ENCODE peak calls at places on chromosome 15, in five cellular contexts. T is SK-N-DZ; J is stimulated activated CD4-positive, alpha-beta T cell treated with anti-CD3 and anti-CD28 coated beads, Interleukin-2, amount 100 ng/mL, for 48 hours; K is B cell; A is heart left ventricle. Q is an unnamed sample.

GRCh38 chr15:88089019-88089603 is 167.4 kb downstream of the NTRK3 start:
- DNase-seq in T (no peak), J (no peak), K (no peak), A (no peak), Q (no peak)

GRCh38 chr15:40334541-40334940 is 6.2 kb downstream of the CCDC9B start:
- DNase-seq in T (no peak), J (no peak), K (no peak), A (no peak), Q (no peak)

GRCh38 chr15:72183781-72184164 is 13.8 kb downstream of the GRAMD2A start:
- DNase-seq in T (no peak), J (no peak), K (no peak), A (no peak), Q (no peak)

GRCh38 chr15:68208641-68209240 is 3.6 kb upstream of the CALML4 start:
- DNase-seq in T (no peak), J (no peak), K (no peak), A (peak; percentile 17), Q (no peak)

GRCh38 chr15:101536875-101537405 is 47.4 kb upstream of the PCSK6 start:
- DNase-seq in T (no peak), J (no peak), K (no peak), A (no peak), Q (no peak)

GRCh38 chr15:32842081-32842480 is 124.3 kb downstream of the GREM1 start:
- DNase-seq in T (no peak), J (no peak), K (no peak), A (no peak), Q (no peak)

GRCh38 chr15:97904196-97904572 is 56.3 kb upstream of the ARRDC4 start:
- DNase-seq in T (peak; percentile 51), J (peak; percentile 21), K (no peak), A (peak; percentile 69), Q (no peak)

GRCh38 chr15:94793641-94794040 is 562.3 kb downstream of the MCTP2 start:
- DNase-seq in T (no peak), J (no peak), K (no peak), A (no peak), Q (no peak)

GRCh38 chr15:76866716-76867321 is 38.3 kb downstream of the SCAPER start:
- DNase-seq in T (peak; percentile 17), J (no peak), K (no peak), A (no peak), Q (peak; percentile 17)

GRCh38 chr15:70830615-70831014 is 23.3 kb downstream of the LARP6 start:
- DNase-seq in T (no peak), J (no peak), K (no peak), A (no peak), Q (no peak)

GRCh38 chr15:73741401-73741836 is 11.7 kb downstream of the INSYN1 start:
- DNase-seq in T (no peak), J (no peak), K (no peak), A (no peak), Q (no peak)

GRCh38 chr15:43522247-43522646 is 4.8 kb downstream of the MAP1A start:
- DNase-seq in T (no peak), J (no peak), K (no peak), A (no peak), Q (no peak)

GRCh38 chr15:56040081-56041035 is 46.9 kb upstream of the NEDD4 start:
- DNase-seq in T (peak; percentile 26), J (no peak), K (no peak), A (peak; percentile 41), Q (no peak)

GRCh38 chr15:69551391-69552056 is 98.9 kb downstream of the RPLP1 start:
- DNase-seq in T (no peak), J (no peak), K (no peak), A (no peak), Q (no peak)

GRCh38 chr15:49415638-49416037 is 7.4 kb upstream of the FGF7 start:
- DNase-seq in T (no peak), J (no peak), K (no peak), A (no peak), Q (no peak)

GRCh38 chr15:84791763-84792162 is 25.4 kb upstream of the ALPK3 start:
- DNase-seq in T (no peak), J (no peak), K (no peak), A (no peak), Q (no peak)

GRCh38 chr15:73240864-73241499 is 127.8 kb downstream of the HCN4 start:
- DNase-seq in T (peak; percentile 67), J (peak; percentile 79), K (peak; percentile 36), A (peak; percentile 55), Q (no peak)

GRCh38 chr15:99961011-99961441 is 227.8 kb upstream of the LYSMD4 start:
- DNase-seq in T (no peak), J (peak; percentile 16), K (peak; percentile 2), A (peak; percentile 42), Q (no peak)

GRCh38 chr15:68311859-68312557 is 34.5 kb downstream of the FEM1B start:
- DNase-seq in T (no peak), J (no peak), K (peak; percentile 2), A (peak; percentile 12), Q (no peak)

GRCh38 chr15:99618941-99619411 is 53.2 kb downstream of the MEF2A start:
- DNase-seq in T (no peak), J (no peak), K (no peak), A (no peak), Q (no peak)

GRCh38 chr15:62818691-62819090 is 223.9 kb upstream of the TPM1 start:
- DNase-seq in T (no peak), J (no peak), K (no peak), A (no peak), Q (no peak)

GRCh38 chr15:63093486-63094205 is 28.0 kb upstream of the LACTB start:
- DNase-seq in T (peak; percentile 79), J (peak; percentile 65), K (peak; percentile 72), A (peak; percentile 82), Q (peak; percentile 74)

GRCh38 chr15:41989573-41990242 is 17.4 kb upstream of the EHD4 start:
- DNase-seq in T (peak; percentile 71), J (peak; percentile 92), K (peak; percentile 85), A (peak; percentile 84), Q (peak; percentile 82)

GRCh38 chr15:74955796-74956647 is 550 bp downstream of the RPP25 start:
- DNase-seq in T (peak; percentile 70), J (peak; percentile 73), K (peak; percentile 75), A (peak; percentile 80), Q (peak; percentile 58)

GRCh38 chr15:49435201-49435600 is 12.2 kb downstream of the FGF7 start:
- DNase-seq in T (no peak), J (no peak), K (no peak), A (no peak), Q (no peak)

GRCh38 chr15:72169921-72170611 is 27.5 kb downstream of the GRAMD2A start:
- DNase-seq in T (no peak), J (no peak), K (no peak), A (no peak), Q (no peak)

GRCh38 chr15:39079296-39079834 is 501.5 kb upstream of the THBS1 start:
- DNase-seq in T (no peak), J (no peak), K (no peak), A (no peak), Q (no peak)

GRCh38 chr15:68417897-68418296 is 14.1 kb downstream of the ITGA11 start:
- DNase-seq in T (no peak), J (no peak), K (no peak), A (no peak), Q (no peak)

GRCh38 chr15:43249699-43250203 is 17.0 kb downstream of the TGM5 start:
- DNase-seq in T (no peak), J (no peak), K (no peak), A (no peak), Q (peak; percentile 75)

GRCh38 chr15:78104566-78105500 is 12.5 kb downstream of the SH2D7 start:
- DNase-seq in T (no peak), J (no peak), K (no peak), A (no peak), Q (no peak)

GRCh38 chr15:99507016-99507731 is 58.6 kb upstream of the MEF2A start:
- DNase-seq in T (peak; percentile 51), J (no peak), K (no peak), A (peak; percentile 78), Q (no peak)

Q was measured in HL-60.